ENCODE peak calls at places on chromosomes 11 and 22, in four cellular contexts. One of them, this sample, is unnamed.
A peak's percentile ranks its signal among the peaks of the same experiment; 100 is the strongest.

GRCh38 chr11:94183251-94183885 is 54.7 kb downstream of the PANX1 start:
- DNase-seq in caudate nucleus: no peak
- DNase-seq in small intestine: no peak
- DNase-seq in SK-MEL-5: no peak
- DNase-seq in this sample: no peak

GRCh38 chr11:32829157-32829679 is 509 bp upstream of the PRRG4 start:
- DNase-seq in caudate nucleus: no peak
- DNase-seq in small intestine: peak; percentile 62
- DNase-seq in SK-MEL-5: no peak
- DNase-seq in this sample: no peak

GRCh38 chr11:117588166-117588810 is 208.7 kb downstream of the DSCAML1 start:
- DNase-seq in caudate nucleus: no peak
- DNase-seq in small intestine: no peak
- DNase-seq in SK-MEL-5: no peak
- DNase-seq in this sample: no peak

GRCh38 chr11:74116719-74117118 is 54.1 kb downstream of the C2CD3 start:
- DNase-seq in caudate nucleus: no peak
- DNase-seq in small intestine: no peak
- DNase-seq in SK-MEL-5: no peak
- DNase-seq in this sample: no peak

GRCh38 chr22:38953577-38954413 is 3.6 kb upstream of the APOBEC3A start:
- DNase-seq in caudate nucleus: no peak
- DNase-seq in small intestine: peak; percentile 35
- DNase-seq in SK-MEL-5: no peak
- DNase-seq in this sample: no peak

GRCh38 chr22:46287873-46288751 is 8.6 kb upstream of the GTSE1 start:
- DNase-seq in caudate nucleus: no peak
- DNase-seq in small intestine: peak; percentile 59
- DNase-seq in SK-MEL-5: no peak
- DNase-seq in this sample: no peak

GRCh38 chr11:12413141-12414055 is 36.0 kb downstream of the PARVA start:
- DNase-seq in caudate nucleus: no peak
- DNase-seq in small intestine: no peak
- DNase-seq in SK-MEL-5: no peak
- DNase-seq in this sample: no peak

GRCh38 chr11:69300124-69301032 is 6.4 kb downstream of the MYEOV start:
- DNase-seq in caudate nucleus: no peak
- DNase-seq in small intestine: no peak
- DNase-seq in SK-MEL-5: peak; percentile 85
- DNase-seq in this sample: no peak

GRCh38 chr11:6602096-6602940 is 1.1 kb downstream of the RRP8 start:
- DNase-seq in caudate nucleus: no peak
- DNase-seq in small intestine: no peak
- DNase-seq in SK-MEL-5: no peak
- DNase-seq in this sample: no peak

GRCh38 chr11:30284836-30285235 is 38.1 kb upstream of the ARL14EP start:
- DNase-seq in caudate nucleus: no peak
- DNase-seq in small intestine: no peak
- DNase-seq in SK-MEL-5: no peak
- DNase-seq in this sample: no peak

This sample was measured in nucleus accumbens.